ENCODE peak calls at places on chromosomes 13 and 19, in ten cellular contexts. M, V, Z, X, U, Q, W, N, P and Y are unnamed samples.

GRCh38 chr19:53157601-53158000 is 1.3 kb downstream of the ZNF347 start:
- DNase-seq in U (no peak), Z (no peak), P (peak; percentile 61), N (peak; percentile 1), M (peak; percentile 46), Q (peak; percentile 12), V (peak; percentile 42), X (no peak), W (no peak), Y (peak; percentile 25)

GRCh38 chr19:1473424-1473851 is 5.6 kb downstream of the C19orf25 start:
- DNase-seq in U (no peak), V (no peak), W (no peak), X (no peak), N (no peak), Z (no peak), Q (no peak), P (no peak), M (no peak), Y (no peak)

GRCh38 chr13:49310251-49310650 is 62.5 kb downstream of the CDADC1 start:
- DNase-seq in U (no peak), V (no peak), Z (no peak), X (no peak), P (no peak), W (no peak), M (no peak), Q (no peak), N (no peak), Y (no peak)

GRCh38 chr13:29948246-29948645 is 97.8 kb upstream of the UBL3 start:
- DNase-seq in M (peak; percentile 34), P (no peak), U (no peak), Z (no peak), N (no peak), X (peak; percentile 11), W (no peak), V (no peak), Q (no peak), Y (no peak)

GRCh38 chr19:1469936-1470863 is 8.8 kb downstream of the C19orf25 start:
- DNase-seq in Q (no peak), M (peak; percentile 65), X (no peak), V (peak; percentile 84), W (peak; percentile 75), Z (peak; percentile 70), P (peak; percentile 92), N (peak; percentile 48), U (no peak), Y (peak; percentile 60)

GRCh38 chr19:55251296-55252081 is 7.3 kb downstream of the PPP6R1 start:
- DNase-seq in P (no peak), X (no peak), Z (no peak), U (peak; percentile 20), Q (no peak), V (no peak), W (no peak), M (peak; percentile 12), N (peak; percentile 58), Y (no peak)

GRCh38 chr19:13579388-13580060 is 73.2 kb upstream of the CACNA1A start:
- DNase-seq in M (peak; percentile 91), Z (no peak), U (no peak), P (no peak), W (no peak), X (no peak), Q (no peak), N (no peak), V (peak; percentile 30), Y (no peak)

GRCh38 chr19:51889934-51890333 is 2.2 kb upstream of the ZNF577 start:
- DNase-seq in V (no peak), X (no peak), N (no peak), M (no peak), U (no peak), Z (no peak), Q (no peak), P (no peak), W (no peak), Y (no peak)

DNA sequence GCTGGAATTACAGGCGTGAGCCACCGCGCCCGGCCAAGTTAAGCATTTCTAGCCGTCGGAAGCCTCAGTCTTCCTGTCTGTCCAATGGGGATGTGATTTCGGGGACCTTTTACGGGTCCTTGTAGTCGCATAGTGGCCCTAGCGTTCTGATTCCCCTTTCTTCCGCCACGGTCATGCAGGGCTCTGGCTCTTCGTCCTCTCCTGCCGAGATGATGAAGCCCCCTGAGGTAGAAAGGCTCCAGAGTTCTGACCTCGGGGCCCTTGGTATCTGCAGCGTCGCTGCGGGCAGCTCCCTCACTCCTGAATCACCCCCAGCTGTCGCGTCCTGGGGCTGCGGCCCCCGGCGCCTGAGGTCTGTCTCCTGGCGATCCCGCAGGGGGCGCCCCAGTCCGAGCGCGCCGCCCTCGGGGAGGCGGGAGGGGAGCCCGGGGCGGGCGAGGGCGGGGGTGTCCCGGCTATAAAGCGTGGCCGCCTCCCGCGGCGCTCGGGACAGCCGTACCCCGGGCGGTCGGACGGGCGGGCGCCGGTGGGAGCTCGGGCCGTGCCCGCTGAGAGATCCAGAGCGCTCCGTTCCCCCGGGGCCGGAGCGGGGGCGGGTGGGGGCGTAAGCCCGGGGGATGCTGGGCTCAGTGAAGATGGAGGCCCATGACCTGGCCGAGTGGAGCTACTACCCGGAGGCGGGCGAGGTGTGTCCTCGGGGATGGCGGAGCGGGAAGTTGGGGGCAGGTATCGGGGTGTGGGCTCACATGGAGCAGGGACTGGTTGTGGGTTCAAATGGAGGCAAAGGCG is at the start of gene FOXA3:
- DNase-seq in Z (peak; percentile 53), X (peak; percentile 24), M (peak; percentile 62), Q (no peak), N (peak; percentile 43), U (peak; percentile 32), V (peak; percentile 84), P (peak; percentile 88), W (peak; percentile 96), Y (peak; percentile 89)
- TF ChIP-seq EZH2 in Z (peak; percentile 63), X (peak; percentile 66), M (peak; percentile 91), Q (peak; percentile 69), N (peak; percentile 37), U (peak; percentile 68), V (no peak), P (no peak), W (no peak), Y (peak; percentile 95)

GRCh38 chr19:10517760-10518443 is 655 bp upstream of the S1PR5 start:
- DNase-seq in W (peak; percentile 62), N (peak; percentile 65), X (no peak), P (peak; percentile 39), Z (no peak), V (peak; percentile 57), M (peak; percentile 62), U (no peak), Q (no peak), Y (peak; percentile 19)

GRCh38 chr19:10516064-10516385 is 1.2 kb downstream of the S1PR5 start:
- DNase-seq in V (no peak), X (no peak), M (no peak), N (no peak), Q (no peak), Z (no peak), W (no peak), U (no peak), P (no peak), Y (no peak)

GRCh38 chr19:10518444-10519361 is 1.5 kb upstream of the S1PR5 start:
- DNase-seq in Q (no peak), Z (no peak), M (no peak), U (no peak), N (no peak), X (no peak), P (peak; percentile 23), V (peak; percentile 40), W (no peak), Y (no peak)

GRCh38 chr19:10517361-10517759 is at the start of gene S1PR5:
- DNase-seq in Z (no peak), U (no peak), X (no peak), V (peak; percentile 68), N (peak; percentile 58), W (peak; percentile 46), M (peak; percentile 54), Q (no peak), P (peak; percentile 54), Y (peak; percentile 26)

GRCh38 chr19:10516671-10517286 is 468 bp downstream of the S1PR5 start:
- DNase-seq in Z (no peak), V (peak; percentile 44), W (no peak), X (no peak), N (peak; percentile 30), P (no peak), Q (peak; percentile 50), U (no peak), M (peak; percentile 48), Y (no peak)
- TF ChIP-seq EZH2 in Z (no peak), V (no peak), W (no peak), X (peak; percentile 28), N (no peak), P (no peak), Q (no peak), U (no peak), M (no peak), Y (no peak)

GRCh38 chr13:71051573-71051972 is 815.4 kb downstream of the DACH1 start:
- DNase-seq in X (no peak), M (no peak), W (no peak), U (no peak), V (no peak), N (no peak), Q (no peak), Z (no peak), P (no peak), Y (no peak)
- TF ChIP-seq EZH2 in X (no peak), M (no peak), W (no peak), U (no peak), V (no peak), N (no peak), Q (no peak), Z (no peak), P (no peak), Y (no peak)

GRCh38 chr13:41456768-41457588 is at the start of gene RGCC:
- DNase-seq in X (peak; percentile 43), Q (peak; percentile 60), W (peak; percentile 74), Z (peak; percentile 50), P (peak; percentile 87), U (peak; percentile 74), N (peak; percentile 77), M (peak; percentile 91), V (peak; percentile 83), Y (peak; percentile 83)

GRCh38 chr13:41459754-41460111 is 2.4 kb downstream of the RGCC start:
- DNase-seq in W (no peak), X (no peak), U (no peak), N (no peak), Q (no peak), V (no peak), P (no peak), M (peak; percentile 30), Z (no peak), Y (no peak)

GRCh38 chr13:41458939-41459753 is 1.8 kb downstream of the RGCC start:
- DNase-seq in M (peak; percentile 84), Q (peak; percentile 53), U (peak; percentile 63), V (peak; percentile 70), P (peak; percentile 22), N (peak; percentile 30), W (peak; percentile 63), X (peak; percentile 77), Z (peak; percentile 44), Y (peak; percentile 37)

GRCh38 chr13:41457589-41458186 is 338 bp downstream of the RGCC start:
- DNase-seq in W (peak; percentile 33), X (no peak), M (peak; percentile 27), N (no peak), P (no peak), Q (no peak), V (peak; percentile 29), Z (peak; percentile 8), U (no peak), Y (peak; percentile 13)

DNA sequence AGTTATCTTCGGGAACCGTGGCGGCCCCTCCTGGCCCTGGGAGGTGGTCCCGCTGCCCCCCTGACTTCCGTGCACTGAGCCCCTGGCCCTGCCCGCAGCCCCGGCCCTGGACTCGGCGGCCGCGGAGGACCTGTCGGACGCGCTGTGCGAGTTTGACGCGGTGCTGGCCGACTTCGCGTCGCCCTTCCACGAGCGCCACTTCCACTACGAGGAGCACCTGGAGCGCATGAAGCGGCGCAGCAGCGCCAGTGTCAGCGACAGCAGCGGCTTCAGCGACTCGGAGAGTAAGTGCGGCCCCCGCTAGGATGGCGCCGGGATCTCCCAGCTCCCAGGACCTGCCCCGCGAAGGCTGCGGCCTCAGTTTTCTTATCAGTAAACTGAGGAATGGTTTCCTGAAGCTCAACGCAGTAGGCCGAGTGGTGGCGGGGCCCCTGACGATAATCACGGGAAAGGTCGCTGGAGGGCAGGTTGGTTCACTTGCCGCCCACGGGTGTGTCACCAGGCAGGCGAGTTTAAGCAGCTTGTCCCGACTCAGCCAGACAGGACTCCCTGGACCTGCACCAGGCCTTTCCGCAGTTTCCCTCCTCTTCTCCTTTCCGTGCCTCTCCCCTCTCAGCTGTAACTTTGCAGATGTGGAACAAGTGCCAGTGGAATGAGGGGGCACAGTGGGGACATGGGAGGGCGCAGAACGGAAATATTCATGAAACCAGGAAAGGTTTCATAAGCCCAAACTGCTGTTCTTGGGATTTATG is 1.0 kb downstream of the RGCC start:
- DNase-seq in Z (peak; percentile 27), M (peak; percentile 75), W (peak; percentile 44), V (peak; percentile 55), P (peak; percentile 54), X (peak; percentile 18), N (no peak), U (peak; percentile 52), Q (peak; percentile 42), Y (peak; percentile 47)
- TF ChIP-seq EZH2 in Z (no peak), M (no peak), W (no peak), V (peak; percentile 59), P (peak; percentile 94), X (no peak), N (no peak), U (no peak), Q (no peak), Y (peak; percentile 57)